ENCODE peak calls at places on chromosomes 3 and 15, in eight cellular contexts. Z is heart left ventricle; N is uterus; U is endodermal cell; W is IMR-90; R is bronchial epithelial cell; Y is CD8-positive, alpha-beta T cell; D is HFF-Myc. P is an unnamed sample.

GRCh38 chr3:131386429-131386926 is 4.9 kb downstream of the NUDT16 start:
- DNase-seq in Y (no peak), Z (peak), W (no peak), R (no peak), U (no peak), N (peak), D (no peak), P (no peak)

GRCh38 chr15:85742186-85742751 is 52.5 kb downstream of the KLHL25 start:
- DNase-seq in D (peak), Z (no peak), R (no peak), W (peak), N (peak), U (peak), Y (no peak), P (no peak)

GRCh38 chr3:11477286-11477935 is 166.3 kb downstream of the VGLL4 start:
- DNase-seq in D (no peak), R (peak), Z (no peak), N (peak), U (no peak), Y (no peak), W (peak), P (peak)

GRCh38 chr15:75704263-75704615 is 8.4 kb downstream of the CSPG4 start:
- DNase-seq in Z (no peak), U (no peak), W (no peak), N (no peak), D (no peak), Y (no peak), R (no peak), P (no peak)

GRCh38 chr3:69791111-69791510 is 51.8 kb downstream of the MITF start:
- DNase-seq in R (peak), U (no peak), Z (peak), D (no peak), N (peak), W (peak), Y (no peak), P (peak)

GRCh38 chr3:195076981-195077610 is 193.9 kb downstream of the XXYLT1 start:
- DNase-seq in N (no peak), W (no peak), U (no peak), R (no peak), D (no peak), Y (no peak), Z (no peak), P (no peak)

GRCh38 chr15:62958528-62958927 is 84.0 kb upstream of the TPM1 start:
- DNase-seq in U (no peak), W (no peak), Z (peak), Y (no peak), R (no peak), D (no peak), N (no peak), P (no peak)

GRCh38 chr3:58010562-58010961 is 2.3 kb downstream of the FLNB start:
- DNase-seq in R (no peak), Z (no peak), Y (no peak), U (peak), D (no peak), N (no peak), W (peak), P (no peak)

GRCh38 chr3:26505399-26505798 is 117.2 kb upstream of the LRRC3B start:
- DNase-seq in N (no peak), D (no peak), W (no peak), R (no peak), Y (no peak), Z (no peak), U (no peak), P (no peak)

GRCh38 chr3:21414506-21414905 is 336.5 kb downstream of the ZNF385D start:
- DNase-seq in W (no peak), Y (no peak), U (no peak), Z (no peak), D (no peak), R (no peak), N (no peak), P (no peak)

DNA sequence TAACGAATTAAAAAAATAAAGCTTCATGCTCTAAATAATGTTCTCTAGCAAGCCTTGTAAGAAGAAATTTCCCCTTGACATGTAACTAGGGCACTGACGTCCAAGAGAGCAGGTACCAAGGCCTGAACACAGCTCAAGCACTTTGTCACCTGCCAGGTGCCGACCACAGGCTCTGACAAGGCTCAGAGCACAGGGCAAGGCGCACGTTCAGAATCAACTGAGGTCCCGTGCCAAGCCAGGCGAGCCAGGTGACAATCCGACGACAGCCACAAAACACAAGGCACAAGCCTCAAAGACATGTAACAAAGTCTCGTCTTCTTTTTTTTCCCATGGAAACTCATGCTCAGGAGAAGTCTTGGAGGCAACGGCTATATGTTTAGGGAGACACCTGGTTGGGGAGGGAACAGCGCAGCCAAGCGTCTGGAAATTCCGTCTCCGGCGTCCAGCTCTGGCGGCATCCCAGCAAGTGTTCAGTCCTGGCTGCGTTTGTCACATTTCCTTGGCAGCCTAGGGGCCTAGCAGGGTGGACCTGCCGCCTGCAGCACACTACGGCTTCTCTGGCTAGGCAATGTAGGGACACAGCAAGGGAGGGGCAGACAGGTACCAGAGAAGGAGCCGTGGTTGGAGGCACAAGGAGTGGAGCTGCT is 76.7 kb downstream of the ADAMTS17 start:
- DNase-seq in D (no peak), R (no peak), Z (no peak), Y (peak), N (no peak), W (no peak), U (no peak), P (peak)
- TF ChIP-seq CTCF in D (no peak), R (no peak), Z (no peak), Y (no peak), N (no peak), W (no peak), U (no peak), P (no peak)

GRCh38 chr15:48176097-48176496 is 2.0 kb downstream of the MYEF2 start:
- DNase-seq in W (peak), Z (no peak), U (no peak), D (peak), N (no peak), R (no peak), Y (no peak), P (no peak)
- H3K4me3 ChIP-seq in W (no peak), Z (no peak), U (peak), D (no peak), N (no peak), R (no peak), Y (no peak), P (no peak)

DNA sequence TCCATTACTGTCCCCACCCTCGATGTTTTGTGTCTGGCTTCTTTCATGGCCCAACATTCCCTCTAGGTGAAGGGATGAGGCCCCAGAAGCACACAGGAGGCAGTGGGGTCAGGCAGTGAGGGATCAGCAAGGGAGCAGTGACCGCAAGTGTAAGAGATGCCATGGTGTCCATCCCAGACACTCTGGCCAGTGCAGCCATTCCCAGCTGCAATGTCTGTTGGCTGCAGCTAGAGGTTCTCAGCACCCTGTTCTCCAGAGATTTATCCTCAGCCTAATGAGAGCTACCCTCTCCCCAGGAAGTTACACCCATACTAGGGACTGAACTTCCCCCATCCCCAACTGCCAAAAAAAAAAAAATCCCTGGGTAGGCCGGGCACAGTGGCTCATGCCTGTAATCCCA is 40.2 kb downstream of the TRANK1 start:
- DNase-seq in D (no peak), N (no peak), Y (no peak), U (peak), Z (peak), R (peak), W (peak), P (peak)
- TF ChIP-seq CTCF in D (peak), N (no peak), Y (no peak), U (peak), Z (peak), R (peak), W (peak), P (peak)

DNA sequence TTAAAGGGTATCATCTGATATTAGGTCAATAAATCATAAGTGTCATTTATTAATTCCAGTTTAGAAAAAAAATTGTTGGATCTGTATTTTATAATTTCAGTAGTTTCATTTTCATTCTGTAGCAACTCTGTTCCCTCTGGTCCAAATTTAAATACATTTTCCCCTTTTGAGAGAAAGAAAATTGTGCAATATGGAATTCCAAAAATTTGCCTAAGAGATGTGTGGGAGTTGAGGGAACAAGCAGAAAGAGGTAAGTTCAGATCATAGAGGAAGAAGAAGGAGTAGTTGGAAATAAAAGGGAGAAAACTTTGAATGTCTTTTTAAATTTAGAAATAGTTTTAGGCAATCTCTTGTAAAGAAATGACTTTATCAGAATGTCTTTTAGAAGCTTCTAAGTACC is 48.9 kb upstream of the MME start:
- DNase-seq in N (no peak), W (peak), D (no peak), R (no peak), Y (no peak), U (no peak), Z (no peak), P (no peak)
- H3K4me3 ChIP-seq in N (no peak), W (no peak), D (no peak), R (no peak), Y (no peak), U (no peak), Z (no peak), P (no peak)

GRCh38 chr3:115438799-115439198 is 184.5 kb upstream of the GAP43 start:
- DNase-seq in D (no peak), W (no peak), U (no peak), R (no peak), N (no peak), Z (no peak), Y (no peak), P (no peak)

GRCh38 chr3:115436767-115437301 is 186.5 kb upstream of the GAP43 start:
- DNase-seq in N (no peak), U (peak), D (peak), W (peak), R (peak), Y (no peak), Z (no peak), P (peak)
- TF ChIP-seq CTCF in N (no peak), U (peak), D (peak), W (peak), R (no peak), Y (no peak), Z (no peak), P (peak)

DNA sequence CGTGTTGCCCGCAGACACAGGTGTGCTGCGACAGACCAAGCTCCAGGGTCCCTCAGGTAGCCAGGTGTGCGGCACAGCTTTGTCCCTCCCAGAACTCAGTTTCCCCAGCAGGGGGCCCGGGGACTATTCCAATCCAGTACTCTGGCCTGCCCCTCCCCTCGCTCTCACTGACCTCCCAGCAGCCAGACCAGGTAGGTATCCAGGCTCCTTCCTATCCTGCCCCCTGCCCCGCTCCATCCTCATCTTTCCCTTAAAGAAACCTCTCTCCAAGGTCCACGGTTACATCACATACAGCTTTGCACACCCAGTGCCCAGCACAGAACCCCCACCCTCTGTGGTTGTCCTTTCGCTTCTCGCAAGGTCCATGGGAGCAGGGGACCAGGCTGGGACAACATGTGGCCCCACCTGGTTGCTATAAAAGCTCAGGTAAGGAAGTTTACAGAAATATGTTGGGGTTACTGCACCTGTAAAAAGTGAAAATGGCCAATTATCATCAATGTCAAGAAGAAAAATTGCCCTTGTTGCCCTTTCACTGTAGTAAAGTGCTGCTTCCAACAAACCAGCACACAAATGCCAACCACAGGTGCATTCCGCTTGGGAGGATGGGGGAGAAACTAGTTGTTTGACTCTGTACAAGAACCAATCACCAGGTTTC is 7.3 kb upstream of the CYP11A1 start:
- DNase-seq in U (no peak), Z (no peak), W (no peak), D (no peak), R (no peak), Y (no peak), N (no peak), P (no peak)
- H3K4me3 ChIP-seq in U (peak), Z (peak), W (peak), D (peak), R (peak), Y (peak), N (peak), P (peak)

GRCh38 chr15:80055933-80056332 is 3.5 kb upstream of the ZFAND6 start:
- DNase-seq in R (no peak), N (no peak), Y (no peak), W (no peak), Z (no peak), U (no peak), D (no peak), P (no peak)

GRCh38 chr15:80058044-80058443 is 1.4 kb upstream of the ZFAND6 start:
- DNase-seq in W (no peak), N (no peak), Z (no peak), U (no peak), D (no peak), Y (no peak), R (no peak), P (no peak)

GRCh38 chr15:80061581-80061980 is 2.1 kb downstream of the ZFAND6 start:
- DNase-seq in W (peak), N (no peak), D (no peak), U (no peak), R (peak), Y (no peak), Z (no peak), P (peak)

GRCh38 chr15:80059786-80060489 is 462 bp downstream of the ZFAND6 start:
- DNase-seq in U (no peak), W (peak), Y (peak), R (no peak), N (no peak), Z (peak), D (no peak), P (peak)

DNA sequence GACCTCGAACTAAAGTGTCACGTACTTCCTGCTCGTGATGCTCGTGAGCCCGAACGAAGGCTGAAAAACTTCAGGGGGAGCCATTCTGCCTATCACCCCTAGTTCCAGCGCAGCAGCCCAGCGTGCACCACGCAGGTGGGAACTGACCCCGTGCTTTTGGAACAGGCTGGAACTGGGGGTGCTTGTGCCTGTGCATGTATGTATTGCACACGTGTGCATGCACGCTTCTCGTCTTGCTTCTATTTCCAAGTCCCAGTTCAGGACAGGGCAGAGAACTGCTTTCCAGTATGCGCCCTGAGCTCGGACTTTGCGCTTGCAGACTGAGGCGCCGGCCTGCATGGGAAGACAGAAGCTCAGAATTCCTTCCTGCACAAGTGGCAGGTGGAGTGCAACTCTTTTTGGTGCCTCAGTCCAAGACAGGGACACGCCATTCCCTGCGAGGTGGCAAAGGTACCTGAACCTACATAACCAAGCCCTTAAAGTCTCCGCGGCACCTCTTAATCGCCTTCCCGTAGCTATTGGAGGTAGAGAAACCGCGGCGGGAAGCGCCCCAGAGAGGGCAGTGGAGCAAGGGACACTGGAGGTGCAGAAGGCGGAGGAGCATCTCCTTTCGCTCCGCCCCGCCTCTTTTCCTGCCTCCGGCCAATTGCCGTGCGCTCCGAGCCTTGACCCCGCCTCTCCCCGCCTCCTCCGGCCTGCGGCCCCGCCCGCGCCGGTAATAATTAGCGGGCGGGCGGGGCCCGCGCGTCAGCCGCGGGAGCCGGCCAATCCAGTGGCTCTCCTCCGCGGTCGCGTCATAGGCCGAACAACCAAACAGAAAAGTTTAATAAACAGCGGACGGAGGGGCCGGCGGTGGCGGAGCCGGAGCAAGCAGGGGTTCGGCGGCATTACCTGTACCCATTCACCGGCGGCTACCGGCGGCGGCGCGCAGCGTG is at the start of gene ZFAND6:
- DNase-seq in U (peak), N (peak), Y (peak), Z (peak), D (peak), W (peak), R (peak), P (peak)
- TF ChIP-seq CTCF in U (peak), N (peak), Y (no peak), Z (no peak), D (no peak), W (no peak), R (no peak), P (no peak)

DNA sequence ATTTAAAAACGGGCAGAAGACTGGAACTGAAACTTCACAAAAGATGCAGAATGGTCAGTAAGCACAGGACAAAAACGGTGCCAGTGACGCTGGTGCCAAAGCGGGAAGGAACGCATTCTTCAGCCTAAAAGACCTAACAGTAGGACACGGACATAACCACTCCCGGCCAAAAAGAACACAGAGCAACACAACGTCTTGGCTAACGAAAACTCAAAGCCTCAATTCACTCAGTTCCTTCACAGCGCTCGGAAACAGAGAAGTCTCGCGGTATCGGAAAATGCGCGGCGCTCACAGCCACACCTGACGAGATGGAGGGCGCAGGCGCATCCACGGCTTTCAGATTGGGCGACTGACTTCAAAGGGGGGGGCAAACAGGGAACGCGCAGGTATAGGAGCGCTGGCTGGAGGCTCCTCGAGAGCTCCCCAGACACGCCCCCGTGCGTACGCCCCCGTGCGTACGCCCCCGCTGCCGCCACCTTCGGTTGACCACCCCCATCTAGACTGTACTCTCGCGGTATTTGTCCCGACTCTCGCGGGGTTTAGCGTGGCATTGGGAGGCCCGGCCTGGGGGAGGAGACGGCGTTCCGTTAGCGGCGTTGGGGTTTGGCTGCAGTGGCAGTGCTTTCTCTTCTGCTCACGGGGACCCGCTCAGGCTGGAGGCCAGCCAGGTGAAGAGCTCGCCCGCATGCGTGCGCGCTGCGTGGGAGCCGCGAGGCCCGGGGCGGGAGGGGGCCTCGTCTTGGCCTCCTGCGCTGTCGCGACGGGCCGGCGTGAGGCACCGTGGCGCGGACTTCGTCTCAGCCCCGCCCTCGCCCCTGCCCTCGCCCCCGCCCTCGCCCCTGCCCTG is at the start of gene NKTR:
- DNase-seq in Y (peak), R (peak), Z (peak), D (peak), U (peak), W (peak), N (peak), P (peak)
- H3K4me3 ChIP-seq in Y (peak), R (peak), Z (peak), D (peak), U (peak), W (peak), N (peak), P (peak)

DNA sequence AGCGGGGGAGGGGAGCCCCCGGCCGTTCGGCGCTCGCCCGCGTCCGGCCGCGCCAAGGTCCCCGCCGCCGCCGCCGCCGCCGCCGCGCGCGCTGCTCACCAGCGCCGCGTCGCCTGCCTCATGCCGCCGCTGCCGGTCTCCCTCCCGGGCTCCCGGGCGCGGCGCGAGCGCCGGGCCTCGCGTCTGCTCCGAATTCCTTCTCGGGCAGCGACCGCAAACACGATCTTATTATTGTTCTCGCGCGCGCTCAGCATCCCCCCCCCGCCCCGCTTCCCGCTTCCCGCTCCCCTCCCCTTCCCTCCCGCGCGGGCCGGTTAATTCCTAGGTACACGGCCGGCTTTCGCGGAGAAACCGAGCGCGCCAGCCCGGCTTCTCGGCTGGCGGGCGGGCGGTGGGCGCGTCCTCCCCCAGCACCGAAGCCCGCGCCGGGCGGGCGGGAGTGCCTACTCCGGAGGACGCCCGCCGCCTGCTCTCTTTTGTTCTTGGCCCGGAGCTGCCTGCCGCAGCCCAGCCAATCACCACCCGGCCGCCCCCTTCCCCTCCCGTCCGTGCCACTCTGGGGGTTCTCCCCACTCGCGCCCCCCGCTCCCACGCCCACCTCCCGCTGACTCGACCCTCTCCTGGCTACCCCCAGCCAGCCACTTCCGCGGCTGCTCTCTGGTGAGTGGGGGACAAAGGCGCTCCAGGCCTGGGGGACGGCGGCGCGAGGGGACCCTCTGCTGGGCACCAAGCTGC is at the start of gene HDGFL3:
- DNase-seq in N (peak), R (no peak), Y (peak), D (no peak), W (peak), Z (peak), U (peak), P (peak)
- TF ChIP-seq CTCF in N (no peak), R (no peak), Y (no peak), D (peak), W (no peak), Z (no peak), U (peak), P (no peak)